ENCODE peak calls at places on chromosomes 5 and 9, in six cellular contexts. V is AG04449, J is GM13976, Q is nephron progenitor cell, C is AG09309, F is HFFc6. O is an unnamed sample.

GRCh38 chr9:93159601-93160418 is 24.1 kb upstream of the WNK2 start:
- DNase-seq in C (peak; percentile 20), V (no peak), Q (peak; percentile 96), F (peak; percentile 51), J (peak; percentile 93), O (peak; percentile 93)

GRCh38 chr9:129489838-129490582 is 130.9 kb downstream of the C9orf50 start:
- DNase-seq in C (no peak), F (no peak), V (no peak), Q (no peak), J (no peak), O (no peak)

GRCh38 chr5:89232139-89232603 is 349.2 kb upstream of the MEF2C start:
- DNase-seq in J (peak; percentile 42), V (no peak), F (no peak), Q (no peak), C (no peak), O (no peak)

GRCh38 chr5:111929261-111929660 is 172.3 kb upstream of the NREP start:
- DNase-seq in C (no peak), V (no peak), Q (no peak), F (no peak), J (no peak), O (no peak)

GRCh38 chr5:158406884-158407790 is 548.2 kb upstream of the CLINT1 start:
- DNase-seq in Q (no peak), C (no peak), F (peak; percentile 65), J (no peak), V (peak; percentile 41), O (no peak)

GRCh38 chr9:79610019-79610760 is 38.4 kb downstream of the TLE4 start:
- DNase-seq in J (no peak), V (no peak), F (peak; percentile 76), C (peak; percentile 29), Q (peak; percentile 10), O (no peak)

GRCh38 chr9:2234371-2234893 is 219.3 kb downstream of the SMARCA2 start:
- DNase-seq in Q (no peak), C (no peak), F (no peak), J (no peak), V (no peak), O (no peak)

GRCh38 chr5:111461261-111461671 is 51.1 kb downstream of the STARD4 start:
- DNase-seq in Q (peak; percentile 16), F (peak; percentile 8), J (no peak), C (no peak), V (no peak), O (peak; percentile 6)

GRCh38 chr5:74465724-74466123 is 174.8 kb downstream of the ENC1 start:
- DNase-seq in F (no peak), Q (no peak), V (no peak), J (no peak), C (no peak), O (no peak)

GRCh38 chr5:7795311-7795710 is 55.6 kb downstream of the CFAP90 start:
- DNase-seq in F (no peak), Q (no peak), C (no peak), J (no peak), V (no peak), O (no peak)

GRCh38 chr9:129100383-129101169 is 10.0 kb downstream of the CRAT start:
- DNase-seq in J (no peak), C (no peak), Q (no peak), V (no peak), F (no peak), O (no peak)

GRCh38 chr5:21685536-21685935 is 1167.6 kb downstream of the CDH12 start:
- DNase-seq in C (no peak), J (no peak), Q (no peak), F (no peak), V (no peak), O (no peak)

GRCh38 chr5:100777680-100778281 is 125.3 kb downstream of the ST8SIA4 start:
- DNase-seq in J (peak; percentile 45), C (peak; percentile 41), F (peak; percentile 60), Q (no peak), V (peak; percentile 58), O (no peak)

GRCh38 chr9:38439291-38439915 is 15.1 kb upstream of the IGFBPL1 start:
- DNase-seq in C (no peak), J (no peak), Q (no peak), F (no peak), V (no peak), O (no peak)

GRCh38 chr5:7078901-7079300 is 317.0 kb upstream of the ADCY2 start:
- DNase-seq in J (no peak), V (no peak), C (no peak), F (no peak), Q (peak; percentile 41), O (peak; percentile 9)

GRCh38 chr5:156124713-156125112 is 202.3 kb upstream of the SGCD start:
- DNase-seq in J (no peak), Q (no peak), F (no peak), V (no peak), C (no peak), O (no peak)

GRCh38 chr5:108505608-108506007 is 123.7 kb upstream of the FBXL17 start:
- DNase-seq in J (no peak), Q (no peak), V (no peak), C (no peak), F (no peak), O (no peak)

GRCh38 chr5:181221792-181222629 is 1.1 kb upstream of the TRIM41 start:
- DNase-seq in J (peak; percentile 75), V (peak; percentile 91), F (peak; percentile 99), Q (peak; percentile 97), C (peak; percentile 85), O (peak; percentile 98)

GRCh38 chr5:355379-355935 is 33.9 kb downstream of the AHRR start:
- DNase-seq in C (no peak), F (no peak), Q (no peak), V (no peak), J (no peak), O (no peak)

GRCh38 chr9:131691969-131692611 is 47.8 kb downstream of the RAPGEF1 start:
- DNase-seq in V (no peak), Q (no peak), C (no peak), J (no peak), F (no peak), O (no peak)

GRCh38 chr9:131621551-131622321 is 76.4 kb downstream of the PRRT1B start:
- DNase-seq in J (peak; percentile 75), C (no peak), Q (no peak), F (no peak), V (no peak), O (no peak)

GRCh38 chr5:122967085-122967484 is 69.4 kb downstream of the PPIC start:
- DNase-seq in Q (no peak), F (no peak), J (no peak), V (no peak), C (no peak), O (no peak)

GRCh38 chr9:116599342-116599884 is 87.7 kb upstream of the TRIM32 start:
- DNase-seq in J (no peak), V (no peak), C (no peak), Q (no peak), F (no peak), O (no peak)
- TF ChIP-seq CTCF in J (no peak), V (no peak), C (no peak), Q (no peak), F (peak; percentile 55), O (peak; percentile 47)

DNA sequence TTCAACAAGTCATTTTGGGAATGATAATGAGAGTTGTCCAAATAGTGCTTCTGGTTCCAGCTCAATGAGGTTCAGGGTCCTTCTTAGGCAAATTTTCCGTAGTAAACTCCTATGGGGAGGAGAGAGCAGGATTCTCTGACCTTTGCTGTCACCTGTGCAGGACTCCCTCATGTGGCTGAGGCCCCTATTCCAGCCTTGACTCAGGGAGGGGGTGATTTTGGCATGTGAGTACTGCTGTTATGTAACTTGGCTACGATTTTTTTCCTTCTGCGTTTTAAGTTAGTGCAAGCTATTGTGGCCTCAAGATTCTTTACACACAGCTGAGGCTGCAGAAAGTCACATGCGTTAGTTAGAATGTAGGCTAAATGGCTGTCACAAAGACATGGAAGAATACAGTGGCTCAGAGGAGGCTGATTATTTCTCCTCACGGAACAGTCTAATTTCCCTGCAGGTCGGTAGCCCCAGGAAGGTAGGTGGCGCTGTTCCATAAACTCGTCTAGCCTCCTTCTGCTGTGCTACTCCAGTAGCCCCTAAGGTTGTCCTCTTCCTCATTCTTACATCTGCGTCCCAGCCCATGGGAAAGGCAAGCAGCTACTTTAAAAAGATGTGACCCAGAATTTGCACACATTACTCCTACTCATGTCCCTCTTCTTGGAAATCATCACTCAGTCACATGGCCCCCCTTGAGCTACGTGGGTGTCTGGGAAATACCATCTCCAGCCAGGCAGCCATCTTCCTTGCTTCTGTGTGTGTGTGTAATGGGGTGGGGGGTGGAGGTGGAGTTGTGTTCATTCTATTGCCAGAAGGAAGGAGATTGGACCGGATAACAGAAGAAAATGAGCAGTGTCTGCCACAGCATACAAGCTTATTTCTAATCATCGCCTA is 486.5 kb downstream of the CCDC171 start:
- DNase-seq in C (no peak), F (no peak), J (no peak), V (no peak), Q (no peak), O (no peak)
- TF ChIP-seq CTCF in C (no peak), F (peak; percentile 55), J (no peak), V (peak; percentile 23), Q (no peak), O (no peak)

DNA sequence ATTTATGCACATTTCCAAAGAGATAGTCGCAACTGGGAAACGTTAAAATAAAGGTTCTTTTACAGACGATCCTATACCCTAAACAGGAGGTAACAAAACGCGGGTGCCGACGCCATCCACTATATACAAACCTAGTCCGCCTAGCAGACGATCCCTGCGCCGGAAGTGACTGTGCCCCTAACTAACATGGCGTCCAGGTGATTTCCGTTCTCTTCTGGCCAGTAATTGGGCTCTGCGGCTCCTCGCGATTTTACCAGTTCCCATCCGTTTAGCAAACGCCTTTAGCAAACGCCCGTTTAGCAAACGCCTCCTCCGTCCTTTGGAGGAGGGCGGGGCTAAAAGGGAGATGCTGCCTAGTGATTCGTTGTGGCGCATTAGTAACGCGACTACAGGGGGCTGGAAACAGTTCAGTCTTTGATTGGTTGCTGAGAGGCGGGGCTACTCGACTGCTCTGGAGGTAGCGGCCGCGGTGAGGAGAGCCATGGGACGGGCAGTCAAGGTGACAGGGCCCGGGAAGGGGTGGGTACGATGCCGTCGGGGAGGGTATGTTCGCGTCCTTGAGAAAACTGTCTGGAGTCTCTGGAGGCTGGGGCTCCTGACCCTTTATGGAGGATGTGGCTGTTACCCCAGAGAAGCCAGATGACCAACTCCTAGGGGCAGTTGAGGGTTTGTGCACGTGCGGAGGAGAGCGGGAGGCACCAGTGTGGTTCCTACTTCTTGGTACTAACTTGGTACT is at the start of gene LYRM7:
- DNase-seq in J (peak; percentile 88), F (peak; percentile 99), C (peak; percentile 96), Q (peak; percentile 91), V (peak; percentile 95), O (peak; percentile 85)
- TF ChIP-seq CTCF in J (no peak), F (no peak), C (peak; percentile 2), Q (no peak), V (no peak), O (peak; percentile 28)

DNA sequence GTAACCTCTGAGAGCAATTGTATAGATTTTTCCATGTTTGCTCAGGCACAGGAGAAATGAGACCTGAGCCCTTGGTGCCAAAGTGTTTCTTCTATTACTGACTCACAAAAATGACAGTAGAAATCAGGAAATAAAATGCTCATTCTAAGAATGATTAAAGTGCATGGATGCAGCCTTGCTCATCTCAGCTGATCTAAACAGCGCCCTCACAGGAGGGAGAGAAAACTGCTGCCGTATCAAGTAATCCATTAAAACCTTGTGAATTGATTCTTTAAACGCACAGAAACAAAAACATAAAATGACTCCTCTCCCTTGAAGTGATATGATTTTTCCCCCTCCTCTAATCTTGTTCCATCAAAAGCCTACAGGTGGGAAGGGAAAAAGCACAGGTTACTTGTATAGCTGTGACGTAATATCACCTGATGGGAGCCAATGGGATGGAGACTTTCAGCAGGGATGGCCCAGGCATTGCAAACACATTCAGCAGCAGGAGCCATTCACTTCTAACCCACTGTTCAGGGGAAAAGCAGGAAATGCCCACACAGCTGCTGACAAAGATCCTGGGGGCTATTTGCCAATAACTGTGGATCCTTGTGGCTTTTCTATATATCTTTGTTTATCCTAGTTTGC is 76.7 kb downstream of the PLCXD3 start:
- DNase-seq in J (no peak), F (no peak), V (no peak), C (no peak), Q (peak; percentile 13), O (no peak)
- TF ChIP-seq CTCF in J (peak; percentile 27), F (peak; percentile 73), V (peak; percentile 34), C (peak; percentile 37), Q (peak; percentile 60), O (peak; percentile 65)

O was measured in neural crest cell.